ENCODE peak calls at places on chromosomes 16 and 17, in four cellular contexts. S is IMR-90, Q is mesendoderm, N is H1. K is an unnamed sample.

GRCh38 chr16:52456368-52456767 is 90.6 kb downstream of the TOX3 start:
- DNase-seq in Q (peak), S (no peak), N (no peak), K (no peak)

GRCh38 chr17:42016411-42016831 is 818 bp downstream of the DNAJC7 start:
- DNase-seq in Q (no peak), S (peak), N (no peak), K (no peak)

GRCh38 chr16:87645802-87646201 is 43.5 kb downstream of the JPH3 start:
- DNase-seq in N (no peak), S (no peak), Q (no peak), K (no peak)

GRCh38 chr16:5041604-5042133 is 7.9 kb upstream of the NAGPA start:
- DNase-seq in S (peak), N (no peak), Q (no peak), K (no peak)

GRCh38 chr17:73759324-73760185 is 115.3 kb upstream of the SDK2 start:
- DNase-seq in S (no peak), Q (no peak), N (no peak), K (no peak)

GRCh38 chr16:11595908-11596504 is 9.3 kb upstream of the LITAF start:
- DNase-seq in S (no peak), N (no peak), Q (no peak), K (no peak)

GRCh38 chr16:48611329-48612137 is 1.6 kb upstream of the N4BP1 start:
- DNase-seq in S (no peak), Q (peak), N (no peak), K (peak)

GRCh38 chr16:3009568-3010390 is 2.9 kb upstream of the CLDN9 start:
- DNase-seq in N (peak), Q (peak), S (peak), K (peak)

GRCh38 chr16:3017806-3018506 is at the start of gene CLDN6:
- DNase-seq in N (peak), S (no peak), Q (peak), K (peak)

GRCh38 chr17:15232517-15232915 is 32.6 kb downstream of the PMP22 start:
- DNase-seq in Q (peak), S (no peak), N (no peak), K (no peak)

GRCh38 chr17:41777579-41778188 is 8.8 kb downstream of the JUP start:
- DNase-seq in S (peak), Q (peak), N (no peak), K (no peak)

GRCh38 chr17:71963791-71964190 is 157.0 kb upstream of the SOX9 start:
- DNase-seq in N (no peak), S (no peak), Q (no peak), K (no peak)

GRCh38 chr16:65178151-65178550 is 56.3 kb upstream of the CDH11 start:
- DNase-seq in S (peak), N (no peak), Q (no peak), K (no peak)

GRCh38 chr17:77470800-77471733 is 330.3 kb downstream of the SEC14L1 start:
- DNase-seq in S (peak), Q (peak), N (no peak), K (peak)

GRCh38 chr17:77872199-77872598 is 86.3 kb upstream of the TNRC6C start:
- DNase-seq in Q (no peak), N (no peak), S (no peak), K (no peak)

GRCh38 chr17:8406174-8406573 is 8.5 kb upstream of the RNF222 start:
- DNase-seq in S (no peak), N (no peak), Q (no peak), K (no peak)

GRCh38 chr17:50661795-50662391 is 27.2 kb downstream of the ABCC3 start:
- DNase-seq in S (peak), N (no peak), Q (peak), K (peak)

GRCh38 chr16:58026705-58027340 is 1.3 kb downstream of the MMP15 start:
- DNase-seq in Q (no peak), S (no peak), N (no peak), K (no peak)

GRCh38 chr17:8470447-8471047 is 34.9 kb downstream of the NDEL1 start:
- DNase-seq in Q (no peak), S (no peak), N (no peak), K (peak)

GRCh38 chr16:15434425-15435215 is at the start of gene BMERB1:
- DNase-seq in N (no peak), S (peak), Q (peak), K (peak)

GRCh38 chr17:43907425-43907981 is at the start of gene MPP2:
- DNase-seq in S (peak), N (no peak), Q (peak), K (peak)

GRCh38 chr17:44389723-44390202 is 314 bp upstream of the ITGA2B start:
- DNase-seq in S (no peak), N (no peak), Q (no peak), K (peak)

GRCh38 chr17:13704333-13704732 is 102.6 kb upstream of the HS3ST3A1 start:
- DNase-seq in Q (no peak), S (peak), N (no peak), K (no peak)

GRCh38 chr16:83552193-83552592 is 255.6 kb upstream of the HSBP1 start:
- DNase-seq in Q (no peak), N (no peak), S (peak), K (no peak)

GRCh38 chr16:56795011-56795410 is 65.1 kb downstream of the NUP93 start:
- DNase-seq in N (no peak), S (no peak), Q (no peak), K (no peak)

GRCh38 chr16:3722508-3722907 is 5.2 kb upstream of the TRAP1 start:
- DNase-seq in Q (no peak), N (no peak), S (no peak), K (no peak)

GRCh38 chr17:36791961-36792475 is 145.3 kb upstream of the LHX1 start:
- DNase-seq in N (no peak), Q (no peak), S (no peak), K (no peak)

GRCh38 chr17:2780931-2781454 is 15.2 kb upstream of the RAP1GAP2 start:
- DNase-seq in S (no peak), Q (no peak), N (no peak), K (no peak)

GRCh38 chr17:2780256-2780655 is 16.0 kb upstream of the RAP1GAP2 start:
- DNase-seq in Q (no peak), S (no peak), N (no peak), K (no peak)

GRCh38 chr17:2783310-2784030 is 12.8 kb upstream of the RAP1GAP2 start:
- DNase-seq in Q (no peak), S (no peak), N (no peak), K (no peak)

GRCh38 chr17:2779545-2779944 is 16.7 kb upstream of the RAP1GAP2 start:
- DNase-seq in Q (no peak), S (no peak), N (no peak), K (no peak)

DNA sequence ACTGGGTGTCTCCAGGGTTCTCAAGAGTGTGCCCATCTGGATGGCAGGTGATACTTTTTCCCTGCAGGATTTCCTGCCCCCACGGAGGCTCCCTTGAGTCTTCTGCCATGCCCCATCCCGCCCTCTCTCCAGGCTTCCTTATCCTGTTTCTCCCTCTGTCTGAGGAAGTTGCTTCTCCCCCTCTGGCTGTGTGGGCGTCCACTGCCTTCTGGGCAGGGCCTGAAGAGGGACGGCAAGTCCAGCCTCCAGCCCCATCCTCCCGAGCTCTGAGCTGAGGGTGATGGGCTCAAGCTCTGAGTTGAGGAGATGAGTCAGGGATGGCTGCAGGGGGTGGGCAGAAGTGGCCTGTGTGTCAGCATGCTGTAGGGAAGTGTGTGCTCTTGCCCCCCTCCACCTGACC is 14.2 kb upstream of the RAP1GAP2 start:
- DNase-seq in N (no peak), Q (peak), S (peak), K (no peak)
- H3K56ac ChIP-seq in N (no peak), Q (no peak), S (no peak), K (no peak)

DNA sequence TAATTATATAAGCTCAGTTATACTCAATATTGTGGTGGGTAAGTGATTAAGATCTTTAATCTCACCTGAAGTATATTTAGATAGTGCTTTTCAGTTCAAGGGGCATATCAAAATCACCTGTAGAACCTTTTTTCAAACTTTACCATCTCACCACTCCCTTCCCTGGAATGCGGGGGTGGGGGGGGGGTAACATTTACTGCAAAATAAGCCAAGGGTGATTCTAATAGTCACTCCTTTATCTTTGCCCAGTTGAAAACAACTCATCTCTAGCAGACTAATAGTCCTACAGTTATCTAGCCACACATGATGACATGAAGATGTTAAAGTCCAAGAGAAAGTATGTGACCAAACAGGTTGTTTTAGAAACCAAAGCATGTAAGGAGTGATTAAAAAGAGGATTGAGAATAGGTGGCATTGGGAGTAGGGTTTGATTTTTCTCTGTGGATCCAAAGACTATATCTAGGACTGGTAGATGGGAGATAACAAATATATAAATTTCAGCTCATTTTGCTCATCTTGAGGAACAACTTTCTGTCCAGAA is 21.5 kb downstream of the LPCAT2 start:
- DNase-seq in N (no peak), S (no peak), Q (no peak), K (no peak)
- H3K56ac ChIP-seq in N (no peak), S (no peak), Q (no peak), K (no peak)

DNA sequence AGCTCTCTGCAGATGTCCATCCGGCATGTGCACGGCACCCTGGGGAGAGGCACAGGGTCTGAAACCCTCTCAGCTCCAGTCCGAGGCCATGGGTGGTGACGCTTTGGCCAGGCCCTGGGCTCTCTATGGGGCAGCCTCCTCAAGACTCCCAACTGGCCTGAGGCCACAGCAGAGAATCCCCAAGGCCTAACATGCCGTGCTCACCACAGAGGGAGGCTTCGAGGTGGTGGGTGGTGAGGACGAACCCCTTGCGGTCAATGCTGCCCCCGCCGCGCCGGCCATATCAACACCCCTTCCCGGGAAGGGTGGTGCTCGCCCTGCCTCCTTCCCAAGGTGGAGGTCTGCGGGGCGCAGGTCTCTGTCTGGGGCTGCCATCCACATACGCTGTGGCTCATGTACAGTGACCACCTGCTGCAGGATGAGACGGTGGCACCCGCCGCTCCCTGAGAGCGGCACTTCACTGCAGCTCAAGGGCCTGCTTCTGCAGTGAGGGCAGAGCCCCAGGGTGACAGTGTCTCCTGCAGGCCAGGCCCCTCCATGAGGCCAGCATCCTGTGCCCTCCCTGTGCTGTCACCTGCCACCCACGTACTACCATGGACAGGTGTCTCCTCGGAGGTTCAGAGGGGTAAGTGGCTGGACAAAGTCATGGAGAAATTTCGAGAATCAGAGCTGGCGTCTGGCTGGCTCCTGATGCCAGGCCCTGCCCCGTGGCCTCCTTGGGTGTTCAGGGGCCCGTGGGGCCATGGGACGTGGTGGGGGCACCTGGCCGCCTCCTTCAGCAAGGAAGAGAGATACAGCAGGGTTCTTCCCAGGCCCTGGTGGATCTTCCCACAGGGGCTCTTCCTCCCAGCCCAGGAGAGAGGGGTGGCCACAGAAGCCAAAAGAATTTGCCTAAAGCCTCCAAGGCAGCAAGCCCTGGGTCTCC is 54.6 kb upstream of the ACSF3 start:
- DNase-seq in S (no peak), Q (no peak), N (no peak), K (no peak)
- H3K56ac ChIP-seq in S (no peak), Q (no peak), N (no peak), K (no peak)

GRCh38 chr16:86099326-86099725 is 200.4 kb downstream of the IRF8 start:
- DNase-seq in Q (peak), S (no peak), N (no peak), K (no peak)

GRCh38 chr16:86101912-86102187 is 202.9 kb downstream of the IRF8 start:
- DNase-seq in Q (no peak), N (no peak), S (no peak), K (no peak)

GRCh38 chr16:86103320-86103719 is 204.4 kb downstream of the IRF8 start:
- DNase-seq in S (no peak), Q (peak), N (no peak), K (no peak)

GRCh38 chr16:86100205-86101134 is 201.5 kb downstream of the IRF8 start:
- DNase-seq in Q (peak), N (no peak), S (peak), K (no peak)

GRCh38 chr16:86101135-86101911 is 202.4 kb downstream of the IRF8 start:
- DNase-seq in N (no peak), S (no peak), Q (no peak), K (no peak)
- H3K56ac ChIP-seq in N (no peak), S (no peak), Q (no peak), K (no peak)

GRCh38 chr17:383771-384621 is 31.4 kb upstream of the RPH3AL start:
- DNase-seq in Q (no peak), S (no peak), N (no peak), K (no peak)

GRCh38 chr17:386145-386876 is 33.7 kb upstream of the RPH3AL start:
- DNase-seq in S (no peak), Q (peak), N (no peak), K (peak)

GRCh38 chr17:385836-386144 is 33.2 kb upstream of the RPH3AL start:
- DNase-seq in Q (no peak), N (no peak), S (no peak), K (no peak)

GRCh38 chr17:385195-385835 is 32.7 kb upstream of the RPH3AL start:
- DNase-seq in Q (peak), N (no peak), S (no peak), K (peak)

DNA sequence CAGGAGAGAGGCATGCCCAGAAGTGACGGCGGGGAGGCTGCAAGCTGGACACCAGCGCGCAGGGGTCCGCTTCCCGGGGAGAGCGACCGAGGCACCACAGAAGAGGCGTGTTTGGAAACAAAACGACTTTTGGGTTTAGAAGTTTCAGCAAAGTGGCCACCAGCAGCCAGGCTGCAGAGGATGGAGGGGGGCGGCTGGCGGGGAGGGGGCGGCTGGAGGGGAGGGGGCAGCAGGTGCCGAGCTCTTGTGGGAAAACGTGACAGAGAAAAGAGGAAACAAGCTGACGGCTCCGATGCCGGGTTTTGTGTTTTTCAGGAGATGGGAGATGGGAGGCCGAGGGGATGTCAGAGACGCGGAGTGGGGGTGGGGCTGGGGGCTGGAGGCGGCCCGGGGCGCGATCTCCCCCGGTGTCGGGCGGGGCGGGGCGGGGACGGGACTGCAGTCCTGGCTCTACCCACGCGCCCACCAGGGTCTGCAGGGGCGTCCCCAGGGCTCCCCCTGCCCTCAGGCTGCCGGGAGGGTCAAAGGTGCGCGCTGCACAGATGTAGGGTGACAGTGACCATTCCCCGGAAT is 32.1 kb upstream of the RPH3AL start:
- DNase-seq in S (no peak), Q (no peak), N (no peak), K (no peak)
- H3K56ac ChIP-seq in S (no peak), Q (peak), N (no peak), K (no peak)

GRCh38 chr17:7214300-7215135 is 5.1 kb downstream of the DLG4 start:
- DNase-seq in N (peak), Q (peak), S (peak), K (peak)

GRCh38 chr17:7208754-7209460 is 10.7 kb downstream of the DLG4 start:
- DNase-seq in N (no peak), Q (no peak), S (no peak), K (peak)

GRCh38 chr17:7215136-7215638 is 4.4 kb downstream of the DLG4 start:
- DNase-seq in S (no peak), N (no peak), Q (no peak), K (no peak)

GRCh38 chr17:7213895-7214299 is 5.7 kb downstream of the DLG4 start:
- DNase-seq in S (peak), Q (peak), N (peak), K (peak)

DNA sequence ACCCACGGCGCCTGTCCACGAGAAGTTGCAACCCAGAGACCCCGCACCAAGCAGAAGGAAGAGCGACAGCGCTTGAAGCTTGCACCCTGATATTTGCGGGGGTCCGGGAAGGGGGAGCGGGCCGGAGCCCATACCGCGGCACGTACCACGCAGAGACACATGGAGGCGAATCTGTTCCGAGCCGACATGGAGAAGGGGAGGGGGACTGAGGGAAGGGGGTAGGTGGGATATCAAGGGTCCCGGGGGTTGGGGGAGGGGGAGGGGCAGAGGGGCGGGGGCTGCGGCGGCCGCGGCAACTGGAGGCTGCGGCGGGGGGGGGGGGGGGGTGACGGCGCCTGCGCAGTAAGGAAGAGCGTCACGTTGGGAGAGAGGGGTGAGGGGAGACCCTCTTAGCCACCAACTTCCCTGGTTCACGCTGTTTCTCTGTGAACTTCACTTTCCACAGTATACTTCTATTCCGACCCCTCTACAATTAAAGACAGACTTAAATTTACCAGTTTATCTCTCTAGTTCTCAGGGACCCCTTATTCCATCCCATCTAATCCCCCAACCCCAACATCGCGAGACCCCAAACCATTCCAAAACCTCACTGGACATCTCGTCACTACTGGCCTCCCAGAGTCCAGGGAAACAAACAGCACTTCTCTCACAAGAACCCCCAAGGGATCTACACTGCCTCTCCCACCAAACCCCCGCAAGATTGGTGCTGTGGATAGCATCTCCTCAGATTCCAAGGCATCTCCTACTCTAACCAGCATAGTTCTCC is 7.9 kb downstream of the DLG4 start:
- DNase-seq in Q (peak), S (no peak), N (no peak), K (peak)
- H3K56ac ChIP-seq in Q (peak), S (no peak), N (peak), K (no peak)

GRCh38 chr16:68134644-68135043 is 49.5 kb downstream of the NFATC3 start:
- DNase-seq in N (no peak), S (no peak), Q (no peak), K (no peak)

GRCh38 chr16:68131813-68132706 is 46.9 kb downstream of the NFATC3 start:
- DNase-seq in S (no peak), N (no peak), Q (no peak), K (no peak)

GRCh38 chr16:68130520-68130919 is 45.4 kb downstream of the NFATC3 start:
- DNase-seq in Q (no peak), N (no peak), S (no peak), K (no peak)

DNA sequence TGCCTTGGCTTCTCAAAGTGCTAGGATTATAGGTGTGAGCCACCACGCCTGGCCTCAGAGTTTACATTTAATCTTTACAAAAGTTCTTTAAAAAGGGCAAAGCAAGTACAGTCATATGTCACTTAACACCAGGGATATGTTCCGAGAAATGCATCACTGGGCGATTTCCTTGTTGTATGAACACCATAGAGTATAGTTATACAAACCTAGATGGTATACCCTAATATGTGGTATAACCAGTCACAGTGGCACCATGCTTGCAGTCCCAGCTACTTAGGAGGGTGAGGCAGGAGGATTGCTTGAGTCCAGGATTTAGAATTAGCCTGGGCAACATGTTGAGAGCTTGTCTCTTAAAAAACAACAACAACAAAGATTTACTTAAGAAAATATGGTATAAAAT is 51.3 kb downstream of the NFATC3 start:
- DNase-seq in S (no peak), Q (no peak), N (no peak), K (no peak)
- H3K56ac ChIP-seq in S (no peak), Q (no peak), N (no peak), K (no peak)

K was measured in H9.